ENCODE peak calls at places on chromosomes 2 and 18, in seven cellular contexts. B is IMR-90, S is H9, I is neuronal stem cell, N is H1, A is trophoblast cell, P is mesenchymal stem cell. G is an unnamed sample.

GRCh38 chr2:60296219-60296955 is 257.1 kb downstream of the BCL11A start:
- DNase-seq in A (no peak), I (no peak), B (no peak), N (no peak), S (no peak), P (no peak), G (no peak)

GRCh38 chr18:32695534-32695933 is 77.3 kb downstream of the KLHL14 start:
- DNase-seq in I (no peak), B (no peak), N (no peak), P (no peak), A (no peak), S (no peak), G (no peak)

GRCh38 chr18:8461544-8461943 is 147.7 kb upstream of the RAB12 start:
- DNase-seq in S (no peak), I (no peak), N (no peak), A (no peak), B (peak), P (no peak), G (no peak)

GRCh38 chr2:241673189-241673663 is 13.4 kb downstream of the DTYMK start:
- DNase-seq in I (no peak), S (no peak), A (no peak), N (no peak), P (no peak), B (no peak), G (no peak)

GRCh38 chr2:160225722-160226121 is 25.6 kb upstream of the ITGB6 start:
- DNase-seq in A (no peak), I (no peak), N (no peak), S (no peak), B (no peak), P (no peak), G (no peak)

GRCh38 chr2:135182190-135182589 is 130.1 kb downstream of the RAB3GAP1 start:
- DNase-seq in P (no peak), A (no peak), S (no peak), B (no peak), I (peak), N (no peak), G (peak)

GRCh38 chr2:239369631-239370161 is 31.1 kb downstream of the HDAC4 start:
- DNase-seq in B (no peak), S (no peak), P (no peak), N (no peak), A (peak), I (no peak), G (no peak)

GRCh38 chr2:161030260-161031063 is 129.8 kb upstream of the TANK start:
- DNase-seq in B (peak), I (no peak), P (peak), N (no peak), S (no peak), A (peak), G (peak)

GRCh38 chr2:38239452-38239851 is 137.6 kb downstream of the ATL2 start:
- DNase-seq in B (no peak), N (no peak), P (no peak), I (no peak), A (no peak), S (no peak), G (no peak)

GRCh38 chr2:95270541-95271081 is 3.6 kb upstream of the PROM2 start:
- DNase-seq in P (no peak), S (peak), I (no peak), B (no peak), A (no peak), N (no peak), G (no peak)

GRCh38 chr2:145682536-145683157 is 1162.7 kb upstream of the ZEB2 start:
- DNase-seq in B (peak), I (no peak), A (no peak), N (no peak), S (no peak), P (no peak), G (peak)

GRCh38 chr2:228600265-228600664 is 418.8 kb upstream of the SPHKAP start:
- DNase-seq in P (peak), A (no peak), I (no peak), S (no peak), B (peak), N (no peak), G (no peak)

GRCh38 chr18:74351354-74351753 is 35.7 kb downstream of the C18orf63 start:
- DNase-seq in S (no peak), P (peak), I (no peak), A (peak), B (peak), N (no peak), G (peak)

GRCh38 chr2:190532581-190532980 is 1.9 kb downstream of the NEMP2 start:
- DNase-seq in N (no peak), S (no peak), I (no peak), A (no peak), B (no peak), P (no peak), G (no peak)

GRCh38 chr2:136917281-136917680 is 151.9 kb downstream of the THSD7B start:
- DNase-seq in P (no peak), S (peak), A (no peak), I (peak), B (no peak), N (peak), G (peak)

GRCh38 chr2:152580722-152581121 is 136.5 kb downstream of the PRPF40A start:
- DNase-seq in B (no peak), A (no peak), N (no peak), S (no peak), P (no peak), I (no peak), G (no peak)

GRCh38 chr2:216235896-216236295 is 126.7 kb downstream of the XRCC5 start:
- DNase-seq in N (no peak), I (no peak), P (no peak), A (no peak), S (no peak), B (no peak), G (no peak)

GRCh38 chr2:228039752-228040534 is 141.5 kb downstream of the SPHKAP start:
- DNase-seq in P (no peak), S (no peak), A (peak), B (no peak), N (no peak), I (peak), G (peak)

GRCh38 chr2:88950010-88950409 is 258.5 kb downstream of the RPIA start:
- DNase-seq in N (no peak), I (no peak), B (no peak), S (no peak), P (no peak), A (peak), G (peak)

GRCh38 chr18:8610442-8610801 is 1.2 kb downstream of the RAB12 start:
- DNase-seq in N (no peak), B (peak), A (peak), I (no peak), S (no peak), P (peak), G (no peak)

GRCh38 chr2:45886229-45886663 is 234.8 kb downstream of the PRKCE start:
- DNase-seq in A (no peak), I (no peak), P (no peak), S (no peak), B (no peak), N (no peak), G (no peak)

GRCh38 chr2:230503798-230504197 is 87.8 kb downstream of the SP100 start:
- DNase-seq in S (no peak), B (peak), A (no peak), I (no peak), N (no peak), P (no peak), G (no peak)

GRCh38 chr18:44742741-44743311 is 62.1 kb downstream of the SETBP1 start:
- DNase-seq in N (no peak), B (peak), P (no peak), S (no peak), A (no peak), I (no peak), G (peak)

GRCh38 chr2:64453710-64454315 is at the start of gene LGALSL:
- DNase-seq in S (peak), A (peak), P (peak), B (peak), N (no peak), I (peak), G (peak)

GRCh38 chr2:231286964-231287363 is 88.5 kb downstream of the ARMC9 start:
- DNase-seq in B (no peak), A (no peak), P (no peak), N (no peak), S (no peak), I (no peak), G (no peak)

GRCh38 chr18:78792094-78792493 is 187.5 kb upstream of the SALL3 start:
- DNase-seq in S (no peak), N (no peak), A (no peak), B (no peak), I (no peak), P (no peak), G (no peak)

GRCh38 chr18:46748466-46748865 is 8.4 kb downstream of the ST8SIA5 start:
- DNase-seq in A (no peak), I (no peak), P (no peak), S (no peak), N (no peak), B (no peak), G (no peak)

GRCh38 chr2:53852540-53852939 is 7.2 kb downstream of the GPR75 start:
- DNase-seq in I (no peak), B (no peak), N (no peak), P (no peak), A (no peak), S (no peak), G (no peak)

GRCh38 chr2:53861824-53862223 is 2.1 kb upstream of the GPR75 start:
- DNase-seq in N (no peak), B (no peak), A (no peak), P (no peak), S (no peak), I (no peak), G (no peak)

GRCh38 chr2:53854678-53855077 is 5.1 kb downstream of the GPR75 start:
- DNase-seq in N (no peak), I (no peak), A (no peak), S (no peak), P (no peak), B (peak), G (no peak)

GRCh38 chr2:53859354-53860159 is at the start of gene GPR75:
- DNase-seq in S (peak), A (no peak), N (no peak), B (peak), I (peak), P (no peak), G (peak)

DNA sequence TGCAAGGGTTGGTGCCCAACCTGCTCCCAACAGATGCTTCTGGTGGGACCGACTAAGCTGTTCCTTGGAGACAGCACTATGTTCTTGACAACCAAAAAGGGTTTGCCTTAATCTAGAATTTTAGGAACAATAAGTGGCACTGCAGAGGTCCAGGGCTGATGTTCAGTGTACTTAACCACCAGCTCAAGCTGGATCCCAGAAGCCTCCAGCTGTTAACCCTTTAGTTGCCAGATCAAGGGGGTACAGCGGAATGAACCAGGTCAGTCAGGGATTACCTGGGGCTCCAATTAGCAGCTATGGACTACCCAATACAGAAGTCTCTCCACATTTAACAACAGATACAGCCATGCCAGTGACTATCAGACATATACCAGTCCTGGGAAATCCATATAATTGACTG is 3.5 kb downstream of the GPR75 start:
- DNase-seq in A (no peak), N (no peak), P (no peak), B (no peak), I (no peak), S (no peak), G (no peak)
- H3K18ac ChIP-seq in A (no peak), N (no peak), P (no peak), B (no peak), I (no peak), S (no peak), G (no peak)

DNA sequence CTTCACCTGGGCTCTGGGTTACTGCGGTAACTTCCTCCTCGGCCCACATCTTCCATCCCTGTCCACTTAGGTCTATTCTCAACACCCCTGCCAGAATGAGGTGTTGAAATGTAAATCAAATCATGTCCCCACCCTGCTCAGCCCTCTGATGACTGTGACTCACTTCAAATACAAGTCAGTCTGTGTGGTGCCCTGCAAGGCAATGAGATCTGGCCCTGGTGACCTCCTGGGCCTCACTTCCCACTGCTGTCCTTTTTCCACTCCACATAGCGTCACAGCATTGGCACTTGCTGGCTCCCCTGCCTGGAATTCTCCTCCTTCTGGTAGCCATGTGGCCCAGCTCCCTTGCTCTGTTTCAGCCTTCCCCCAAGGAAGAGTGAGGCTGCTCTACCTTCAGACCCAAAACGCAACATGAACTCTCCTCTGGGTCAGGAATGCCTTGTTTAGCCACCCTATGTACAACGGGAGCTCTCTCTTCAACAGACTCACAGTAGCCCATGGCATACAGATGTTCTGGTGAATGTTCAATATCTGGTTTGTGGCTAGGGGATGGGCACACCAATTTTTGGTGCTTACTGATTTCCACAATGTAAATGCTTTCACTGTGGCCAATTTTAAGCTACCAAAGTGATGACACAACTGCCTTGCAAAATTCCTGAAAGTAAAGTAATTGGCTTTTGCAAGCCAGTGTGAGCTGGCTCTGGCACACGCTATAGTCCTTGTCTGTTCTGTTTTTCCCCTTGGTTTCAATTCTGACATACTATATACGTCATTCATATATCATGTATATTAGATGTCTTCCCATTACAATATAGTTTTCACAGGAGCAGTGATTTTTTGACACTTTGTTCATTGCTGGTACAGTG is 550.3 kb upstream of the HS6ST1 start:
- DNase-seq in S (no peak), I (no peak), A (peak), P (no peak), B (no peak), N (no peak), G (peak)
- H3K18ac ChIP-seq in S (no peak), I (peak), A (no peak), P (no peak), B (no peak), N (no peak), G (no peak)

GRCh38 chr18:79834834-79835233 is 37.1 kb downstream of the KCNG2 start:
- DNase-seq in S (no peak), N (no peak), P (no peak), B (no peak), A (no peak), I (no peak), G (no peak)
- H3K18ac ChIP-seq in S (no peak), N (no peak), P (no peak), B (no peak), A (no peak), I (peak), G (no peak)

GRCh38 chr2:79383681-79384080 is 129.2 kb upstream of the CTNNA2 start:
- DNase-seq in B (no peak), S (no peak), N (no peak), A (no peak), P (no peak), I (no peak), G (no peak)
- H3K18ac ChIP-seq in B (no peak), S (no peak), N (no peak), A (no peak), P (no peak), I (no peak), G (no peak)

GRCh38 chr2:226904592-226904991 is 68.7 kb downstream of the RHBDD1 start:
- DNase-seq in N (no peak), S (no peak), I (no peak), B (no peak), A (no peak), P (no peak), G (no peak)
- H3K18ac ChIP-seq in N (no peak), S (no peak), I (no peak), B (peak), A (no peak), P (no peak), G (no peak)

DNA sequence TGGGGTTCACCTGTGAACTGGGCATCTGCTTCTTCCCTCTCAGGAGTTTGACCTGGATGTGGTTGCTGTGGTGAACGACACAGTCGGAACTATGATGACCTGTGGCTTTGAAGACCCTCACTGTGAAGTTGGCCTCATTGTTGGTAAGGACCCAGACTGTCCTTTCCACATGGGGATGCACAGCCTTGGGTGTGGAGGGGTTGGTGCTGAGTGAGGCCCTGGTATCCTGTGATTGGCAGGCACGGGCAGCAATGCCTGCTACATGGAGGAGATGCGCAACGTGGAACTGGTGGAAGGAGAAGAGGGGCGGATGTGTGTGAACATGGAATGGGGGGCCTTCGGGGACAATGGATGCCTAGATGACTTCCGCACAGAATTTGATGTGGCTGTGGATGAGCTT is 52.3 kb downstream of the HK2 start:
- DNase-seq in I (no peak), N (no peak), S (no peak), P (no peak), A (no peak), B (no peak), G (no peak)
- H3K18ac ChIP-seq in I (no peak), N (no peak), S (no peak), P (no peak), A (no peak), B (no peak), G (no peak)

DNA sequence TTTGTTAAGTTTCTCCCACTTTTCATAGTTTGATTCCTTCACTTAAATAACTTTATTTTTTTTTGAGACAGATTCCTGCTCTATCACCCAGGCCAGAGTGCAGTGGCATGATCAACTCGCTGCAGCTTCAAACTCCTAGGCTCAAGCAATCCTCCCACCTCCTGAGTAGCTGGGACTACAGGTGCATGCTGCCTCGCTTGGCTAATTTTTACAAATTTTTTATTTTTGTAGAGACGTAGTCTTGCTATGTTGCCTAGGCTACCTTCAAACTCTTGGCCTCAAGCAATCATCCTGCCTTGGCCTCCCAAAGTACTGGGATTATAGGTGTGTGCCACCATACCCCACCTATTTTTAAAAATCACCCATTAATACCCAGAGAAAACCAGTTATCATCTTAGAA is 14.2 kb upstream of the WIPF1 start:
- DNase-seq in P (no peak), I (no peak), B (no peak), S (no peak), N (no peak), A (no peak), G (no peak)
- H3K18ac ChIP-seq in P (no peak), I (no peak), B (no peak), S (no peak), N (no peak), A (no peak), G (no peak)

DNA sequence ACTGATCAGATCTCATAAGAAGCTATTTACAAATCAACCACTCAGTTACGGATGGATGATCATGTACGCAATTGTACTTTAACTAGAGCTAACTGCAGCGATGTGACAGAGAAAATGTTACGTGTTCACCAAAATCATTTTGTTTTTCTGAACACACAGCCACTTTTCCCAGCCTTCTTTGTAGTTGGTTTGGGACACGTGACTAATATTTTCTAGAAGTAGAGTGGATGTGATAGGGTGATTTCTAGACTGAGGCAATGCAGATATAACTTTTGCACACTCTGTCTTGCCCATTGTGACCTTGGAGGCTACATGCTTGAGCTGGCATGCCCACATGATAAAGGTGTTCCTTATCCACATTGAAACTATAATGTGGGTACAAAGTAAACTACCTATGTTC is 9.9 kb upstream of the SLC9A4 start:
- DNase-seq in S (no peak), I (no peak), A (no peak), B (no peak), P (no peak), N (no peak), G (no peak)
- H3K18ac ChIP-seq in S (no peak), I (no peak), A (no peak), B (no peak), P (no peak), N (no peak), G (no peak)

DNA sequence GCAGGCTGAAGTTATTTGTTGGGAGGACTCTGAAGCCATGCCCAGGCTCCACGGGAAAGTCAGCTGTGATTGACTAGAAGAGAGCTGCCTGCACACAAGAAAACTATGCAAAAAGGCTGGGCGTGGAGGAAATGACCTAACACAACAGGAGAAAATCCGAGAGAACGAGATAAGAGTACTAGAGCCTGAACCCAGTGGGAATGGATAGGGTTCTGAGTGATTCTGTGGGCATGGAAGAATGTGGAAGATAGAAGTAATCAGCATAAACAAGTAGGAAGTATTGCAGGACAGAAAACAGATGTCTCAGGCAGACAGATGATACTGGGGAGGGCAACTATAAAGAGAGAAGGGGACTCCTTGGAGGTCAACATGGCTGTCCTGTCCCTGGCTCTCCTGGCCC is 12.1 kb upstream of the COPS8 start:
- DNase-seq in S (no peak), A (peak), N (no peak), I (no peak), P (peak), B (peak), G (peak)
- H3K18ac ChIP-seq in S (no peak), A (no peak), N (no peak), I (no peak), P (peak), B (peak), G (no peak)

G was measured in mesendoderm.